ENCODE peak calls at places on chromosomes 5 and 9, in ten cellular contexts. One of them, this sample, is unnamed.

GRCh38 chr5:1246711-1247431 is 21.7 kb downstream of the SLC6A18 start:
- DNase-seq in RWPE2: no peak
- DNase-seq in sigmoid colon: no peak
- DNase-seq in heart right ventricle: peak; percentile 21
- DNase-seq in heart left ventricle: peak; percentile 46
- DNase-seq in dorsolateral prefrontal cortex: no peak
- DNase-seq in spleen: no peak
- DNase-seq in endothelial cell of umbilical vein: peak; percentile 24
- DNase-seq in body of pancreas: peak; percentile 71
- DNase-seq in CD8-positive, alpha-beta T cell: no peak
- DNase-seq in this sample: peak; percentile 83

GRCh38 chr5:105840800-105841199 is 1829.9 kb downstream of the EFNA5 start:
- DNase-seq in dorsolateral prefrontal cortex: no peak
- DNase-seq in spleen: no peak
- DNase-seq in endothelial cell of umbilical vein: peak; percentile 3
- DNase-seq in body of pancreas: no peak
- DNase-seq in heart left ventricle: peak; percentile 26
- DNase-seq in sigmoid colon: no peak
- DNase-seq in heart right ventricle: no peak
- DNase-seq in RWPE2: no peak
- DNase-seq in CD8-positive, alpha-beta T cell: no peak
- DNase-seq in this sample: no peak

GRCh38 chr5:97629281-97629680 is 446.2 kb upstream of the RIOK2 start:
- DNase-seq in CD8-positive, alpha-beta T cell: no peak
- DNase-seq in dorsolateral prefrontal cortex: no peak
- DNase-seq in spleen: no peak
- DNase-seq in body of pancreas: peak; percentile 8
- DNase-seq in endothelial cell of umbilical vein: peak; percentile 33
- DNase-seq in heart right ventricle: peak; percentile 58
- DNase-seq in sigmoid colon: no peak
- DNase-seq in heart left ventricle: peak; percentile 69
- DNase-seq in RWPE2: no peak
- DNase-seq in this sample: no peak

GRCh38 chr5:148760945-148761638 is 65.3 kb upstream of the ADRB2 start:
- DNase-seq in body of pancreas: no peak
- DNase-seq in RWPE2: no peak
- DNase-seq in dorsolateral prefrontal cortex: no peak
- DNase-seq in CD8-positive, alpha-beta T cell: no peak
- DNase-seq in heart right ventricle: no peak
- DNase-seq in endothelial cell of umbilical vein: no peak
- DNase-seq in heart left ventricle: no peak
- DNase-seq in sigmoid colon: no peak
- DNase-seq in spleen: no peak
- DNase-seq in this sample: no peak

GRCh38 chr5:82815871-82816270 is 261.3 kb downstream of the TMEM167A start:
- DNase-seq in heart left ventricle: no peak
- DNase-seq in endothelial cell of umbilical vein: no peak
- DNase-seq in sigmoid colon: no peak
- DNase-seq in CD8-positive, alpha-beta T cell: no peak
- DNase-seq in spleen: no peak
- DNase-seq in dorsolateral prefrontal cortex: no peak
- DNase-seq in body of pancreas: no peak
- DNase-seq in RWPE2: no peak
- DNase-seq in heart right ventricle: no peak
- DNase-seq in this sample: no peak

GRCh38 chr5:140311011-140311467 is 8.1 kb upstream of the PFDN1 start:
- DNase-seq in CD8-positive, alpha-beta T cell: no peak
- DNase-seq in sigmoid colon: no peak
- DNase-seq in heart right ventricle: no peak
- DNase-seq in dorsolateral prefrontal cortex: no peak
- DNase-seq in spleen: no peak
- DNase-seq in endothelial cell of umbilical vein: peak; percentile 96
- DNase-seq in body of pancreas: no peak
- DNase-seq in RWPE2: no peak
- DNase-seq in heart left ventricle: no peak
- DNase-seq in this sample: no peak

GRCh38 chr5:109700516-109701174 is 10.9 kb downstream of the MAN2A1 start:
- DNase-seq in heart left ventricle: no peak
- DNase-seq in spleen: no peak
- DNase-seq in endothelial cell of umbilical vein: no peak
- DNase-seq in RWPE2: no peak
- DNase-seq in CD8-positive, alpha-beta T cell: no peak
- DNase-seq in body of pancreas: no peak
- DNase-seq in heart right ventricle: no peak
- DNase-seq in sigmoid colon: no peak
- DNase-seq in dorsolateral prefrontal cortex: no peak
- DNase-seq in this sample: no peak

GRCh38 chr9:126561582-126561981 is 52.1 kb upstream of the LMX1B start:
- DNase-seq in RWPE2: no peak
- DNase-seq in sigmoid colon: no peak
- DNase-seq in body of pancreas: no peak
- DNase-seq in dorsolateral prefrontal cortex: no peak
- DNase-seq in endothelial cell of umbilical vein: no peak
- DNase-seq in spleen: peak; percentile 51
- DNase-seq in heart right ventricle: no peak
- DNase-seq in CD8-positive, alpha-beta T cell: no peak
- DNase-seq in heart left ventricle: no peak
- DNase-seq in this sample: no peak

GRCh38 chr5:45737153-45737552 is 41.0 kb upstream of the HCN1 start:
- DNase-seq in sigmoid colon: no peak
- DNase-seq in body of pancreas: no peak
- DNase-seq in RWPE2: no peak
- DNase-seq in heart right ventricle: no peak
- DNase-seq in dorsolateral prefrontal cortex: no peak
- DNase-seq in spleen: no peak
- DNase-seq in heart left ventricle: no peak
- DNase-seq in CD8-positive, alpha-beta T cell: no peak
- DNase-seq in endothelial cell of umbilical vein: no peak
- DNase-seq in this sample: no peak

DNA sequence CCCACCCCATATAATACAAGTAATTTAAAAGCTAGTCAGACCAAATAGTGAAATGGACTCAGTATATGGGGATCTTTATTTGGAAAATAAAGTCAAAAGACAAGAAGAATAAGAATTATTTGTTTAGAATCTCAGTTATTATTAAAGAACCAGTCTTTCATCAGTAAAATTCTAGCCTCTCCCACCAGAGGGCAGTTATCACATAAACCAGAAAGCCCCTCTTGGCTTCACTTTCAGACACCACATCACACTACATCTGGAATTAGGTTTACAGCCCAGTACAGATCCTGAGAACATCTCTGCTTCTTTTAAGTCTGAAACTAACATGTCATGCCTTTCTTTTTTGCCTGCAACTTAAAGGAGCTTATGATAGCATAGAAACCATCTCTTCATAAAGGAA is 12.2 kb upstream of the HSPB3 start:
- DNase-seq in endothelial cell of umbilical vein: peak; percentile 51
- DNase-seq in body of pancreas: no peak
- DNase-seq in spleen: no peak
- DNase-seq in dorsolateral prefrontal cortex: no peak
- DNase-seq in RWPE2: no peak
- DNase-seq in heart left ventricle: no peak
- DNase-seq in heart right ventricle: peak; percentile 18
- DNase-seq in CD8-positive, alpha-beta T cell: no peak
- DNase-seq in sigmoid colon: no peak
- DNase-seq in this sample: no peak
- TF ChIP-seq CTCF in endothelial cell of umbilical vein: peak; percentile 43
- TF ChIP-seq CTCF in body of pancreas: peak; percentile 7
- TF ChIP-seq CTCF in spleen: peak; percentile 52
- TF ChIP-seq CTCF in dorsolateral prefrontal cortex: peak; percentile 52
- TF ChIP-seq CTCF in RWPE2: peak; percentile 71
- TF ChIP-seq CTCF in heart left ventricle: no peak
- TF ChIP-seq CTCF in heart right ventricle: peak; percentile 34
- TF ChIP-seq CTCF in CD8-positive, alpha-beta T cell: peak; percentile 21
- TF ChIP-seq CTCF in sigmoid colon: no peak
- TF ChIP-seq CTCF in this sample: peak; percentile 56

GRCh38 chr9:93379051-93379450 is 72.4 kb upstream of the FAM120A start:
- DNase-seq in spleen: no peak
- DNase-seq in body of pancreas: no peak
- DNase-seq in heart left ventricle: no peak
- DNase-seq in sigmoid colon: no peak
- DNase-seq in RWPE2: no peak
- DNase-seq in endothelial cell of umbilical vein: no peak
- DNase-seq in CD8-positive, alpha-beta T cell: no peak
- DNase-seq in dorsolateral prefrontal cortex: no peak
- DNase-seq in heart right ventricle: no peak
- DNase-seq in this sample: no peak
- TF ChIP-seq CTCF in spleen: no peak
- TF ChIP-seq CTCF in body of pancreas: no peak
- TF ChIP-seq CTCF in heart left ventricle: peak; percentile 18
- TF ChIP-seq CTCF in sigmoid colon: no peak
- TF ChIP-seq CTCF in RWPE2: peak; percentile 12
- TF ChIP-seq CTCF in endothelial cell of umbilical vein: no peak
- TF ChIP-seq CTCF in CD8-positive, alpha-beta T cell: no peak
- TF ChIP-seq CTCF in dorsolateral prefrontal cortex: no peak
- TF ChIP-seq CTCF in heart right ventricle: peak; percentile 19
- TF ChIP-seq CTCF in this sample: peak; percentile 41

GRCh38 chr5:179699640-179700298 is 1.0 kb downstream of the CANX start:
- DNase-seq in spleen: no peak
- DNase-seq in CD8-positive, alpha-beta T cell: peak; percentile 18
- DNase-seq in endothelial cell of umbilical vein: peak; percentile 60
- DNase-seq in body of pancreas: peak; percentile 57
- DNase-seq in dorsolateral prefrontal cortex: no peak
- DNase-seq in heart right ventricle: peak; percentile 14
- DNase-seq in sigmoid colon: no peak
- DNase-seq in heart left ventricle: no peak
- DNase-seq in RWPE2: no peak
- DNase-seq in this sample: no peak

GRCh38 chr5:179697108-179697507 is 1.7 kb upstream of the CANX start:
- DNase-seq in RWPE2: no peak
- DNase-seq in body of pancreas: no peak
- DNase-seq in heart left ventricle: no peak
- DNase-seq in dorsolateral prefrontal cortex: no peak
- DNase-seq in endothelial cell of umbilical vein: no peak
- DNase-seq in heart right ventricle: no peak
- DNase-seq in spleen: no peak
- DNase-seq in CD8-positive, alpha-beta T cell: no peak
- DNase-seq in sigmoid colon: peak; percentile 17
- DNase-seq in this sample: no peak

GRCh38 chr5:179696605-179697004 is 2.2 kb upstream of the CANX start:
- DNase-seq in dorsolateral prefrontal cortex: no peak
- DNase-seq in body of pancreas: no peak
- DNase-seq in spleen: no peak
- DNase-seq in heart right ventricle: no peak
- DNase-seq in sigmoid colon: no peak
- DNase-seq in endothelial cell of umbilical vein: no peak
- DNase-seq in RWPE2: no peak
- DNase-seq in heart left ventricle: no peak
- DNase-seq in CD8-positive, alpha-beta T cell: no peak
- DNase-seq in this sample: no peak

GRCh38 chr5:179698935-179699639 is at the start of gene CANX:
- DNase-seq in body of pancreas: no peak
- DNase-seq in heart left ventricle: no peak
- DNase-seq in RWPE2: no peak
- DNase-seq in heart right ventricle: no peak
- DNase-seq in spleen: no peak
- DNase-seq in endothelial cell of umbilical vein: peak; percentile 46
- DNase-seq in CD8-positive, alpha-beta T cell: no peak
- DNase-seq in sigmoid colon: no peak
- DNase-seq in dorsolateral prefrontal cortex: no peak
- DNase-seq in this sample: no peak

DNA sequence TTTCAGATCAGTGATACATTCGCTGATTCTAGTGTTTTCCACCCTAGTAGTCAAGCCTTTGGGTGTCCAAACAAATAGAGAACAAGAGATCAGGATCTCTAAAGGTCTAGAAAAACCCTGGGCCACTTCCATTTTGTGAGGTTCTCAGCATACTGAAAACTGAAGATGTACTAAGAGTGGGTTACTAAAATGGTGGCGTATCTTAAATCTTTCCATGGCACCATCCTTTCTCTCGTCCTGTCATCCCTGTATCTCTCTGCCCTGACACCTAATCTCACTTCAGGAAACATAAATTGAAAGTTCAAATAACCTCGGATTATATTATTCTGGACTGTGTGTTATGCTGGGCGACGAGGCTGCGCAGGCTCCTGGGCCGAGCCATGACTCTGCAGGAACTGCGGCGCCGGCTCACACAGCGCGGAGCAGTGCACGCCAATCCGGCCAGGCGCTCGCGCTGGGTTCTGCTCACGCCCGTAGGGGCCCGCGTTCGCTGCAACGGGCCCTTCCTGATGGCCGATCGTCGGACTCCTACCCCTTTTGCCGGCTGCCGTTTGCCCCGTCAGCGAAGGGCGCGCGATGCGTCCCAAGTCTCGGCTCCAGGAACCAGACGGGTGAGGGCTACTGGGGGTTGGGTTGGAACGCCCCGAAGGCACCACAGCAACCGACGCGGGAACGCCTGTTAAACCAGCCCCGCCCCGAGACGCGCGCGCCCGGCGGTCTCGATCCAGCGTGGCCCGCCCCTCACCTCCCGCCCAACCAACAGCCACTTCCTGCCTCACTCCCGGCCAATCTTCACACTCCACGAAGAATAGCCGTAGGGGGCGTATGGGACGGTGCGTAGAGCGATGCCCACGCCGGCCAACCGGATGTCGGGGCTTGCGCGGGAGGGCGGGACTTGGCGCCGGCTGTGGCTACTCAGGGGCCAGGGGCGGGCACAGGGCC is 503 bp upstream of the CANX start:
- DNase-seq in spleen: peak; percentile 100
- DNase-seq in heart right ventricle: peak; percentile 99
- DNase-seq in RWPE2: peak; percentile 100
- DNase-seq in endothelial cell of umbilical vein: peak; percentile 100
- DNase-seq in dorsolateral prefrontal cortex: peak; percentile 96
- DNase-seq in CD8-positive, alpha-beta T cell: peak; percentile 98
- DNase-seq in heart left ventricle: peak; percentile 99
- DNase-seq in body of pancreas: peak; percentile 99
- DNase-seq in sigmoid colon: peak; percentile 100
- DNase-seq in this sample: peak; percentile 98
- TF ChIP-seq CTCF in spleen: peak; percentile 16
- TF ChIP-seq CTCF in heart right ventricle: no peak
- TF ChIP-seq CTCF in RWPE2: no peak
- TF ChIP-seq CTCF in endothelial cell of umbilical vein: no peak
- TF ChIP-seq CTCF in dorsolateral prefrontal cortex: peak; percentile 30
- TF ChIP-seq CTCF in CD8-positive, alpha-beta T cell: no peak
- TF ChIP-seq CTCF in heart left ventricle: no peak
- TF ChIP-seq CTCF in body of pancreas: no peak
- TF ChIP-seq CTCF in sigmoid colon: no peak
- TF ChIP-seq CTCF in this sample: no peak

GRCh38 chr5:128384068-128384467 is 154.0 kb downstream of the FBN2 start:
- DNase-seq in dorsolateral prefrontal cortex: no peak
- DNase-seq in spleen: no peak
- DNase-seq in heart right ventricle: no peak
- DNase-seq in heart left ventricle: no peak
- DNase-seq in RWPE2: no peak
- DNase-seq in endothelial cell of umbilical vein: no peak
- DNase-seq in body of pancreas: no peak
- DNase-seq in CD8-positive, alpha-beta T cell: no peak
- DNase-seq in sigmoid colon: no peak
- DNase-seq in this sample: no peak
- TF ChIP-seq CTCF in dorsolateral prefrontal cortex: no peak
- TF ChIP-seq CTCF in spleen: no peak
- TF ChIP-seq CTCF in heart right ventricle: no peak
- TF ChIP-seq CTCF in heart left ventricle: no peak
- TF ChIP-seq CTCF in RWPE2: no peak
- TF ChIP-seq CTCF in endothelial cell of umbilical vein: no peak
- TF ChIP-seq CTCF in body of pancreas: no peak
- TF ChIP-seq CTCF in CD8-positive, alpha-beta T cell: no peak
- TF ChIP-seq CTCF in sigmoid colon: no peak
- TF ChIP-seq CTCF in this sample: no peak

This sample was measured in progenitor cell of endocrine pancreas.